ENCODE peak calls at places on chromosome 20, in seven cellular contexts. E is sigmoid colon, D is GM12878, Y is stomach, S is breast epithelium, R is GM12891, P is suprapubic skin. J is an unnamed sample.

GRCh38 chr20:58141971-58142842 is 86.2 kb downstream of the ANKRD60 start:
- DNase-seq in E (peak), Y (no peak), D (no peak), P (peak), R (no peak), S (no peak), J (no peak)

GRCh38 chr20:25055711-25056492 is 2.0 kb downstream of the ACSS1 start:
- DNase-seq in S (peak), R (no peak), P (no peak), Y (peak), E (peak), D (no peak), J (no peak)

GRCh38 chr20:14913896-14914295 is 576.5 kb upstream of the FLRT3 start:
- DNase-seq in R (no peak), D (no peak), Y (no peak), S (no peak), E (no peak), P (no peak), J (no peak)

GRCh38 chr20:59135093-59135492 is 28.5 kb upstream of the ZNF831 start:
- DNase-seq in R (no peak), D (no peak), S (no peak), Y (no peak), E (no peak), P (no peak), J (no peak)

GRCh38 chr20:59726196-59726595 is 121.9 kb downstream of the PHACTR3 start:
- DNase-seq in P (no peak), R (no peak), D (no peak), Y (no peak), E (no peak), S (no peak), J (no peak)

GRCh38 chr20:50815162-50815989 is 20.5 kb downstream of the BCAS4 start:
- DNase-seq in D (peak), R (no peak), S (peak), E (no peak), P (no peak), Y (no peak), J (no peak)

GRCh38 chr20:48904566-48905321 is 16.8 kb upstream of the ARFGEF2 start:
- DNase-seq in E (no peak), D (no peak), P (no peak), S (no peak), Y (peak), R (no peak), J (peak)

GRCh38 chr20:46272389-46273047 is 35.8 kb downstream of the CDH22 start:
- DNase-seq in E (no peak), D (no peak), P (no peak), R (no peak), Y (no peak), S (no peak), J (no peak)

GRCh38 chr20:12816009-12816408 is 192.8 kb upstream of the SPTLC3 start:
- DNase-seq in P (no peak), D (no peak), R (no peak), Y (no peak), S (no peak), E (no peak), J (no peak)

GRCh38 chr20:50195524-50196120 is 5.0 kb downstream of the CEBPB start:
- DNase-seq in E (peak), P (no peak), D (no peak), R (no peak), Y (no peak), S (no peak), J (no peak)

GRCh38 chr20:58598271-58599015 is 52.6 kb upstream of the STX16 start:
- DNase-seq in P (no peak), E (peak), D (no peak), Y (no peak), S (no peak), R (no peak), J (no peak)

GRCh38 chr20:48626226-48626937 is 201.4 kb downstream of the PREX1 start:
- DNase-seq in D (no peak), E (no peak), Y (no peak), R (no peak), P (no peak), S (no peak), J (no peak)

GRCh38 chr20:1894471-1894950 is 696 bp upstream of the SIRPA start:
- DNase-seq in S (no peak), Y (peak), P (no peak), R (peak), D (no peak), E (peak), J (peak)
- TF ChIP-seq POLR2A in S (no peak), Y (no peak), P (no peak), R (no peak), D (peak), E (no peak), J (no peak)

GRCh38 chr20:33014336-33015113 is 7.0 kb downstream of the BPIFB2 start:
- DNase-seq in S (no peak), E (no peak), P (no peak), R (no peak), D (no peak), Y (no peak), J (no peak)
- TF ChIP-seq POLR2AphosphoS5 in S (no peak), E (no peak), P (no peak), R (no peak), D (no peak), Y (no peak), J (no peak)

GRCh38 chr20:62953839-62954703 is 1.6 kb downstream of the SLC17A9 start:
- DNase-seq in D (peak), E (peak), R (peak), S (no peak), P (no peak), Y (peak), J (peak)
- TF ChIP-seq POLR2A in D (peak), E (no peak), R (no peak), S (no peak), P (no peak), Y (no peak), J (no peak)

DNA sequence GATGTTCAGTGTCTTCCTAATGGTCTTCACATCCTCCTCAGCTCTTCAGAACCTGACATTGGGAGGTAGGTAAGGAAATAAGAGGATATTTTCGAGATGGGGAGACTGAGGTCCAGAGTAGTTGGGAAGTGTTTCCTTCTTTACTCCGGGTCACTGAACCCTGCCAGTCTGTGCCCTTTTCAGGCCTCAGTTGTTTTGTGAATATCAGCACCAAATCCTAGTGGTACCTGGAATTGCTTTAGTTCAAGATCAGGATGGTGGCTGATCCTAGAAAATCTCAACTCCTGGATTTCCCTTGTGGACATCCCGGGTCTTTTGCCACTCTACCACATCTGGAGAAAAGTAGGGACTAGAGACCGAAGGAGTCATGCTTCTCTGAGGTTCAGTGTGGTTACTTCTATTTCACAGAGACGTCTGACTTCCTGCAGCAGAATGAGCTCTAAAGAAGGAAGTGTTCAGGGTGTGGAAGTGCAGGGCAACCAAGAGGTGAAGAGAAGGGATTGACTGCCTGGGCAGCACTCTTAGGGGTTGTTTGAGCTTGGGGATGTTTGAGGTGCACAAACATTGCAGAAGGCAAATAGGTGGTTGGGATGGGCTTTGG is 995 bp downstream of the STK4 start:
- DNase-seq in D (no peak), R (no peak), E (no peak), S (no peak), P (no peak), Y (no peak), J (no peak)
- TF ChIP-seq POLR2AphosphoS5 in D (no peak), R (no peak), E (no peak), S (no peak), P (no peak), Y (peak), J (no peak)

GRCh38 chr20:17968366-17969275 is at the start of the genes MGME1 and SNX5:
- DNase-seq in R (peak), P (peak), S (peak), Y (peak), D (peak), E (peak), J (peak)
- TF ChIP-seq POLR2A in R (peak), P (no peak), S (peak), Y (no peak), D (peak), E (peak), J (peak)

GRCh38 chr20:63364801-63365585 is 3.8 kb upstream of the CHRNA4 start:
- DNase-seq in P (no peak), Y (no peak), S (no peak), D (no peak), R (no peak), E (no peak), J (no peak)

GRCh38 chr20:63363013-63363957 is 2.1 kb upstream of the CHRNA4 start:
- DNase-seq in E (no peak), D (no peak), P (no peak), Y (no peak), S (no peak), R (no peak), J (no peak)

GRCh38 chr20:63365601-63366509 is 4.7 kb upstream of the CHRNA4 start:
- DNase-seq in D (no peak), S (no peak), E (no peak), R (no peak), Y (no peak), P (no peak), J (no peak)

GRCh38 chr20:63362426-63363009 is 1.4 kb upstream of the CHRNA4 start:
- DNase-seq in R (no peak), S (no peak), Y (no peak), P (no peak), E (no peak), D (no peak), J (no peak)

DNA sequence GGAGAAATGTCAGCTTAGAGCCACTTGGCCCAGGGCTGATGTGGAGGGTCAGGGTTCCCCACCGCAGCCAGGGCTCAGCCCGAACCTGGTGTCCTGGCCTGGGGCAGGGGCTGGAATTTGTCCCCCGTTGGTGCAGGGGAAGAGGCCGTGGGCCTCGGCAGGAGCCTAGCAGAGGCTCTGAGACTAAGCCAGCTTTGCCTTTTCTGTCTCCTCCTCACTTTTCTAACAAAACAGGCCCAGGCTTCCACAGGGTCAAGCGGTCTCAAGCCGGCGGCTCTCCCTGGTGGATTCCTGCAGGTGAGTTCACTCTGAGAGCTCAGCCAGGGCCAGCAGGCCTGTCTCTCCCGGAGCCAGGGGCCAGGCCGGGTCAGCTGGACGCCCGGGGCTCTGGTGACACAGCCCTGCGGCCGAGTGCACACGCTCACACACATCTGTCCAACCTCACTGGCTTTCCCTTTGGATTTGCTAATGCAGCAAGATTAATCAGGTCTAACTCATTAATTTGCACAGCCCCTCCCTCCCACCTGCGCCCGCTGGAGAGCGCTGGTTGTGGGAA is 2.9 kb upstream of the CHRNA4 start:
- DNase-seq in Y (no peak), E (no peak), P (no peak), S (no peak), R (no peak), D (no peak), J (no peak)
- TF ChIP-seq POLR2AphosphoS5 in Y (no peak), E (no peak), P (no peak), S (no peak), R (no peak), D (no peak), J (no peak)

GRCh38 chr20:63829943-63830820 is 882 bp downstream of the ZBTB46 start:
- DNase-seq in Y (no peak), E (no peak), R (no peak), P (no peak), S (no peak), D (no peak), J (no peak)
- TF ChIP-seq POLR2A in Y (no peak), E (no peak), R (no peak), P (no peak), S (no peak), D (no peak), J (no peak)

DNA sequence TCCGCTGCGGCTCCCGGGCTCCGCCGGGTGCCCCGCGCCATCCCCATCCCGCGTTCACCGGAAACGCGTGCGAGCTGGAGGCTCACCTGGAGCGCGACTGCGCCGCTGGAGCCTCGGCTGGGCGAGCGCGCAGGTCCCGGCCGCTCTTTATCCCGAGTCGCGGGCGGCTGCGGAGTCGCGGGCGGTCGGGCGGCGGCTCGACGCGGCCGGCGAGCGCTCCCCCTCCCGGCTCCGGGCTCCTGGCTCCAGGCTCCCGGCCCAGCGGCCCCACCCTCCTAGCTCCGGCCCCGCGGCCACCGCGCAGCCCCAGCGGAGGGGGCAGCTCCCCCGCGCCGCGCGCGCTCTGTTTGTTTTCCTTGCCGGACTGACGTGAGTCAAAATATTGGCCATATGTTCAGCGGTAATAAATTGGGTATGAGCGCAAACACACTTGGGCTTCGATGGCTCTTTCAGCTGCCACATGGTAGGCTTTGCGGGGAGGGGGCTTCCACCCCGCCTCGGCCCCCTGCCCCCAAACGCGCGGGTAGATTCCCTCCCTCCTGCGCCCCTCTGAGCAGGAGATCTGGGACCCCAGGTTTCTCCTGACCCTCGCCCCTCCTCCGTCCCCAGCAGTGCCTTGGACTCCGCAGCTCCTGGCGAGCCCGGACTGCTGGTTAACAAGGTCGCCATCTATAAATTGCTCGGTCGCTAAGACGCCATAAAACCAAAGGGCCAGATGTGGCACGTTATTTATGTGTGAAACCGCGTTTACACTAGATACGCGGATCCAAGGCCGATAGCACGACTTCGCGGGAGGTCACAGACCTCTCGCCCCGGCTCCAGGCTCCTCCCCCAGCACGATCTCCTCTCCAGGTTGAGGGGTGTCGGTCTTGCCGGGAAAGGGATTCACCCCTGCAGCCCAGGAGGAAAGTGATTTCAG is 8.9 kb upstream of the NKX2-2 start:
- DNase-seq in P (no peak), D (no peak), E (no peak), S (no peak), R (no peak), Y (no peak), J (no peak)
- TF ChIP-seq POLR2AphosphoS5 in P (no peak), D (no peak), E (no peak), S (no peak), R (no peak), Y (no peak), J (no peak)

GRCh38 chr20:38573381-38573780 is 7.6 kb upstream of the ADIG start:
- DNase-seq in S (no peak), Y (no peak), E (no peak), D (no peak), R (no peak), P (no peak), J (no peak)
- TF ChIP-seq POLR2A in S (no peak), Y (no peak), E (no peak), D (no peak), R (no peak), P (no peak), J (no peak)